ENCODE peak calls at places on chromosome 1, in six cellular contexts. S is dorsolateral prefrontal cortex; Z is SHP77; C is amniotic stem cell; J is activated CD8-positive, alpha-beta T cell treated with anti-CD3 and anti-CD28 coated beads for 36 hours; T is left ventricle myocardium superior. Q is an unnamed sample.

GRCh38 chr1:208851376-208851775 is 607.2 kb upstream of the PLXNA2 start:
- DNase-seq in S (no peak), Z (no peak), C (no peak), J (no peak), T (no peak), Q (no peak)

GRCh38 chr1:223783676-223784075 is 62.1 kb downstream of the TP53BP2 start:
- DNase-seq in S (no peak), Z (no peak), C (no peak), J (no peak), T (no peak), Q (no peak)

GRCh38 chr1:21534674-21535378 is 25.6 kb downstream of the ALPL start:
- DNase-seq in S (no peak), Z (peak; percentile 35), C (peak; percentile 48), J (peak; percentile 42), T (no peak), Q (peak; percentile 32)

GRCh38 chr1:70674981-70675685 is 264.1 kb downstream of the CTH start:
- DNase-seq in S (no peak), Z (no peak), C (no peak), J (no peak), T (no peak), Q (no peak)

GRCh38 chr1:163771637-163772036 is 449.9 kb downstream of the NUF2 start:
- DNase-seq in S (no peak), Z (no peak), C (no peak), J (no peak), T (no peak), Q (no peak)

GRCh38 chr1:192954705-192955265 is 104.4 kb downstream of the UCHL5 start:
- DNase-seq in S (no peak), Z (no peak), C (no peak), J (no peak), T (no peak), Q (no peak)

GRCh38 chr1:18962855-18963737 is 6.6 kb upstream of the IFFO2 start:
- DNase-seq in S (no peak), Z (no peak), C (no peak), J (no peak), T (no peak), Q (no peak)

GRCh38 chr1:235417101-235417697 is 50.0 kb downstream of the TBCE start:
- DNase-seq in S (no peak), Z (peak; percentile 47), C (peak; percentile 56), J (peak; percentile 79), T (no peak), Q (no peak)

GRCh38 chr1:236864211-236864610 is 69.1 kb downstream of the MTR start:
- DNase-seq in S (no peak), Z (no peak), C (no peak), J (no peak), T (no peak), Q (no peak)

GRCh38 chr1:2534775-2535387 is 4.8 kb upstream of the HES5 start:
- DNase-seq in S (no peak), Z (peak; percentile 31), C (no peak), J (no peak), T (no peak), Q (no peak)

GRCh38 chr1:20187103-20187812 is 940 bp upstream of the PLA2G2C start:
- DNase-seq in S (peak; percentile 53), Z (no peak), C (no peak), J (peak; percentile 72), T (no peak), Q (no peak)

GRCh38 chr1:8384088-8384487 is 66.2 kb downstream of the SLC45A1 start:
- DNase-seq in S (no peak), Z (no peak), C (no peak), J (no peak), T (no peak), Q (no peak)

Q was measured in heart right ventricle.